ENCODE peak calls at places on chromosome 17, in nine cellular contexts. X is CD4-positive, alpha-beta T cell; S is MCF 10A; Z is A673; A is brain microvascular endothelial cell; E is BE2C; U is endothelial cell; O is astrocyte of the spinal cord; R is DND-41. C is an unnamed sample.

GRCh38 chr17:79826210-79826680 is 13.0 kb downstream of the CBX4 start:
- DNase-seq in X (no peak), A (no peak), O (no peak), Z (peak), S (no peak), E (no peak), R (no peak), U (no peak), C (no peak)

GRCh38 chr17:30091166-30091670 is 25.4 kb upstream of the NSRP1 start:
- DNase-seq in S (no peak), O (no peak), A (no peak), E (no peak), R (no peak), Z (peak), U (no peak), X (no peak), C (no peak)

GRCh38 chr17:67056746-67057490 is 12.6 kb downstream of the CACNG1 start:
- DNase-seq in E (no peak), O (no peak), A (no peak), S (no peak), Z (no peak), U (no peak), X (no peak), R (no peak), C (no peak)

GRCh38 chr17:81384929-81385319 is 10.3 kb upstream of the BAHCC1 start:
- DNase-seq in S (no peak), Z (no peak), O (no peak), X (no peak), R (no peak), A (no peak), E (no peak), U (no peak), C (no peak)

GRCh38 chr17:83129676-83130075 is 50.3 kb downstream of the METRNL start:
- DNase-seq in R (no peak), O (no peak), A (no peak), X (no peak), S (no peak), Z (no peak), E (no peak), U (no peak), C (no peak)

GRCh38 chr17:77235370-77236080 is 94.8 kb downstream of the SEC14L1 start:
- DNase-seq in R (no peak), X (no peak), U (no peak), Z (peak), O (peak), S (peak), E (no peak), A (peak), C (no peak)

GRCh38 chr17:82232876-82233785 is 4.3 kb downstream of the SLC16A3 start:
- DNase-seq in E (no peak), Z (no peak), A (no peak), O (no peak), S (no peak), R (no peak), X (no peak), U (peak), C (no peak)

GRCh38 chr17:73492802-73493139 is 151.5 kb downstream of the SDK2 start:
- DNase-seq in Z (peak), X (no peak), U (no peak), R (no peak), A (no peak), O (no peak), S (no peak), E (peak), C (peak)

GRCh38 chr17:76640550-76641380 is 2.8 kb downstream of the ST6GALNAC1 start:
- DNase-seq in E (peak), O (no peak), U (no peak), S (no peak), A (no peak), X (no peak), Z (no peak), R (no peak), C (no peak)

GRCh38 chr17:77863814-77864161 is 94.7 kb upstream of the TNRC6C start:
- DNase-seq in S (no peak), X (no peak), R (no peak), A (peak), E (peak), Z (no peak), O (no peak), U (no peak), C (peak)

GRCh38 chr17:74519951-74520553 is 11.2 kb downstream of the CD300LB start:
- DNase-seq in A (no peak), E (no peak), Z (no peak), S (no peak), O (no peak), X (no peak), U (no peak), R (no peak), C (no peak)

GRCh38 chr17:8574687-8575086 is 55.8 kb downstream of the MYH10 start:
- DNase-seq in X (no peak), U (no peak), O (no peak), S (no peak), E (no peak), A (no peak), Z (no peak), R (no peak), C (no peak)

GRCh38 chr17:36778458-36778857 is 158.8 kb upstream of the LHX1 start:
- DNase-seq in U (no peak), E (peak), Z (no peak), O (no peak), R (no peak), S (no peak), A (no peak), X (no peak), C (no peak)

GRCh38 chr17:34579979-34580684 is 750 bp downstream of the TMEM132E start:
- DNase-seq in X (no peak), O (no peak), S (no peak), E (peak), A (no peak), R (no peak), U (peak), Z (no peak), C (peak)

GRCh38 chr17:80833952-80834895 is 157.4 kb upstream of the CHMP6 start:
- DNase-seq in E (peak), U (no peak), A (peak), R (no peak), X (no peak), O (peak), Z (no peak), S (no peak), C (no peak)

GRCh38 chr17:58196610-58197009 is 4.1 kb downstream of the EPX start:
- DNase-seq in E (no peak), O (no peak), S (no peak), U (no peak), Z (no peak), R (no peak), X (no peak), A (no peak), C (no peak)

GRCh38 chr17:19771971-19772630 is 24.0 kb upstream of the ALDH3A1 start:
- DNase-seq in A (no peak), X (peak), U (no peak), R (no peak), O (no peak), S (no peak), Z (no peak), E (no peak), C (no peak)

GRCh38 chr17:76878568-76878967 is 10.4 kb downstream of the MGAT5B start:
- DNase-seq in R (no peak), E (no peak), U (no peak), Z (peak), O (no peak), X (no peak), A (no peak), S (no peak), C (no peak)

GRCh38 chr17:30290696-30291570 is 811 bp downstream of the BLMH start:
- DNase-seq in Z (peak), U (peak), E (peak), S (peak), R (peak), O (no peak), X (no peak), A (peak), C (peak)

GRCh38 chr17:40547079-40547784 is 18.0 kb downstream of the CCR7 start:
- DNase-seq in X (peak), S (peak), A (no peak), U (no peak), R (peak), Z (no peak), O (peak), E (no peak), C (no peak)

GRCh38 chr17:17303010-17303846 is at the start of gene NT5M:
- DNase-seq in A (peak), O (peak), S (peak), Z (peak), U (peak), R (peak), X (no peak), E (peak), C (peak)

GRCh38 chr17:58577696-58578095 is 63.3 kb upstream of the MTMR4 start:
- DNase-seq in A (peak), X (peak), E (peak), R (peak), Z (peak), S (peak), O (peak), U (peak), C (peak)

DNA sequence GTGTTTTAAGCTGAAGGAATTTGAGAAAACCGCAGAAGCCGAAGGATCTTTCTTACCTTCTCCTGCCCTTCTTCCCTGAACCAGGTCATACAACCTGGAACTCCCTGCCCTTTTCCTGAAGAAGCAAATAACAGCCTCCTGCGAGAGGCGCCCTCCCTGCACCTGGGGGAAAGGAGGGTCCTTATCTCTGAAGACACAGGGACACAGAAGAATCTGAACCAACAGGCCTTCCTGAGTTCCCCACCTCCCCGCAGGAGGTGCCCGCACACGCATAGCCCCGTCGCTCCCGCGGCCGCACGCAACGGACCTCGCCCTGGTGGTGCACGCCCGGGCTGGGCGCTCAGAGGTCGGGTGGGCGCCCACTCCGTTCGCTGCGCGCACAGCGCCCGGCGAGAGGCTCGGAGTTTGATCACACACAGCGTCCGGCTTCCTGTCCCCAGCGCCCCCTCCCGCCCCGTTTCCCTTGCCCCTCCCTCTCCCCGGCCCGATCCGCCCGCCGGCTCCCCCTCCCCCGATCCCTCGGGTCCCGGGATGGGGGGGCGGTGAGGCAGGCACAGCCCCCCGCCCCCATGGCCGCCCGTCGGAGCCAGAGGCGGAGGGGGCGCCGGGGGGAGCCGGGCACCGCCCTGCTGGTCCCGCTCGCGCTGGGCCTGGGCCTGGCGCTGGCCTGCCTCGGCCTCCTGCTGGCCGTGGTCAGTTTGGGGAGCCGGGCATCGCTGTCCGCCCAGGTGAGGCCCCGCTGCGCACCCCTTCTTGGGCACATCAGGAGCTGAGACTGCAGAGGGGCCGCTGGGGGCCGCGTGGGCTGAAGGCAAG is at the start of gene TNFSF12:
- DNase-seq in E (no peak), O (no peak), X (peak), Z (no peak), S (peak), A (no peak), U (peak), R (peak), C (peak)
- TF ChIP-seq CTCF in E (no peak), O (peak), X (no peak), Z (no peak), S (no peak), A (peak), U (no peak), R (no peak), C (peak)

GRCh38 chr17:3891626-3892094 is 1.2 kb downstream of the CAMKK1 start:
- DNase-seq in E (no peak), R (no peak), O (peak), Z (no peak), U (no peak), A (no peak), S (no peak), X (no peak), C (no peak)

GRCh38 chr17:3893720-3894116 is 865 bp upstream of the CAMKK1 start:
- DNase-seq in R (no peak), A (no peak), X (no peak), S (no peak), E (no peak), O (no peak), U (no peak), Z (no peak), C (no peak)

GRCh38 chr17:3892095-3892998 is 506 bp downstream of the CAMKK1 start:
- DNase-seq in O (peak), E (peak), R (peak), A (peak), U (peak), S (peak), X (peak), Z (peak), C (peak)

GRCh38 chr17:3894188-3894587 is 1.3 kb upstream of the CAMKK1 start:
- DNase-seq in Z (no peak), A (no peak), O (no peak), X (no peak), U (no peak), S (no peak), E (no peak), R (no peak), C (no peak)

DNA sequence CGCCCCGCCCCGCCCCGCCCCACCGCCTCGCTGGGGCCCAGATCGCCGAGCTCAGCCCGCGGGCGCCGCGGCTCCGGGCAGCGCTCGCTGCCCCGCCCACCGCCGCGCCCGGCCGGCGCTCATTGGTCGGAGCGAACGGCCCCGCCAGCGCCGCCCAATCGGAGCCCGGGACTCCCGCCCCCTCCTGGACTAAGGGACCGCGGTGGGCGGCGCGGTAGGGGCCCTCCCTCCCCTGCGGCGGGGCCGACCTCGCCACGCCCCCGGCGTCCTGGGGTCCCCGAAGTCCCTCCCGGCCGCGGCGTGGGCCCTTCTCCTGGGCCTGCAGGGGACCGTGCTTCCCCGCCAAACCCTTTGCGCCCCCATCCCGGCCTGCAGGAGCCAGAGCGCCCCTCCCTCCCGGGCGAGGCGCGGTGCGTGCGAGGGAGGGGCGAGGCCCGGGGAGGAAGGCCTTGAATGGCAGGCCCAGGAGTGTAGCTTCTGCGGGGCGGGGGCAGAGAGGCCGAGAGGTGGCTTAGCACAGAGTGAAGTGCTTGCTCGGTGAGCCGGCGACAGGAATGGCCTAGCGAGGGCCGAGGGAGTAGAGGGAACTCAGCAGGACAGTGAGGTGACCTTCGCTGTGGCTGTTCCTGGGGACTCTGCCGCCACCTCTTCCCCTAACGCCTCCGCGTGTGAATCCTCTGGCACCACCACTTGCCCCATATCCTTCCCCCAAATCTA is at the start of gene CAMKK1:
- DNase-seq in E (peak), R (peak), O (peak), S (peak), X (peak), A (peak), Z (peak), U (peak), C (peak)
- TF ChIP-seq CTCF in E (no peak), R (no peak), O (no peak), S (no peak), X (no peak), A (no peak), Z (no peak), U (no peak), C (no peak)

GRCh38 chr17:4256952-4257351 is 6.8 kb downstream of the ANKFY1 start:
- DNase-seq in Z (no peak), S (peak), E (no peak), R (no peak), O (no peak), A (peak), U (no peak), X (no peak), C (no peak)
- TF ChIP-seq CTCF in Z (no peak), S (no peak), E (no peak), R (no peak), O (no peak), A (no peak), U (no peak), X (no peak), C (no peak)

GRCh38 chr17:39352511-39352910 is 48.9 kb downstream of the FBXL20 start:
- DNase-seq in X (no peak), O (no peak), R (no peak), E (no peak), U (no peak), S (no peak), A (no peak), Z (no peak), C (no peak)
- TF ChIP-seq CTCF in X (no peak), O (no peak), R (no peak), E (no peak), U (no peak), S (peak), A (no peak), Z (no peak), C (no peak)

GRCh38 chr17:32104158-32104557 is 38.1 kb upstream of the RHOT1 start:
- DNase-seq in X (no peak), A (no peak), Z (no peak), E (no peak), R (no peak), O (no peak), U (no peak), S (no peak), C (no peak)

GRCh38 chr17:32100971-32101631 is 41.2 kb upstream of the RHOT1 start:
- DNase-seq in A (no peak), S (no peak), U (no peak), Z (no peak), O (no peak), X (no peak), R (no peak), E (no peak), C (no peak)

GRCh38 chr17:32103476-32104113 is 38.7 kb upstream of the RHOT1 start:
- DNase-seq in Z (no peak), X (no peak), E (no peak), R (no peak), U (no peak), A (no peak), S (no peak), O (no peak), C (no peak)

GRCh38 chr17:32102697-32103096 is 39.6 kb upstream of the RHOT1 start:
- DNase-seq in U (no peak), R (no peak), X (no peak), S (no peak), Z (no peak), E (no peak), A (peak), O (no peak), C (no peak)

GRCh38 chr17:32102172-32102571 is 40.1 kb upstream of the RHOT1 start:
- DNase-seq in A (no peak), S (no peak), X (no peak), O (no peak), U (no peak), R (no peak), E (no peak), Z (no peak), C (no peak)
- TF ChIP-seq CTCF in A (no peak), S (no peak), X (no peak), O (no peak), U (no peak), R (no peak), E (no peak), Z (no peak), C (no peak)

GRCh38 chr17:42227849-42228696 is 33.8 kb upstream of the GHDC start:
- DNase-seq in R (no peak), A (no peak), O (no peak), U (no peak), X (no peak), Z (no peak), E (no peak), S (no peak), C (no peak)

GRCh38 chr17:42224651-42225050 is 30.4 kb upstream of the GHDC start:
- DNase-seq in E (no peak), A (no peak), X (no peak), S (no peak), R (no peak), Z (no peak), U (no peak), O (no peak), C (no peak)

DNA sequence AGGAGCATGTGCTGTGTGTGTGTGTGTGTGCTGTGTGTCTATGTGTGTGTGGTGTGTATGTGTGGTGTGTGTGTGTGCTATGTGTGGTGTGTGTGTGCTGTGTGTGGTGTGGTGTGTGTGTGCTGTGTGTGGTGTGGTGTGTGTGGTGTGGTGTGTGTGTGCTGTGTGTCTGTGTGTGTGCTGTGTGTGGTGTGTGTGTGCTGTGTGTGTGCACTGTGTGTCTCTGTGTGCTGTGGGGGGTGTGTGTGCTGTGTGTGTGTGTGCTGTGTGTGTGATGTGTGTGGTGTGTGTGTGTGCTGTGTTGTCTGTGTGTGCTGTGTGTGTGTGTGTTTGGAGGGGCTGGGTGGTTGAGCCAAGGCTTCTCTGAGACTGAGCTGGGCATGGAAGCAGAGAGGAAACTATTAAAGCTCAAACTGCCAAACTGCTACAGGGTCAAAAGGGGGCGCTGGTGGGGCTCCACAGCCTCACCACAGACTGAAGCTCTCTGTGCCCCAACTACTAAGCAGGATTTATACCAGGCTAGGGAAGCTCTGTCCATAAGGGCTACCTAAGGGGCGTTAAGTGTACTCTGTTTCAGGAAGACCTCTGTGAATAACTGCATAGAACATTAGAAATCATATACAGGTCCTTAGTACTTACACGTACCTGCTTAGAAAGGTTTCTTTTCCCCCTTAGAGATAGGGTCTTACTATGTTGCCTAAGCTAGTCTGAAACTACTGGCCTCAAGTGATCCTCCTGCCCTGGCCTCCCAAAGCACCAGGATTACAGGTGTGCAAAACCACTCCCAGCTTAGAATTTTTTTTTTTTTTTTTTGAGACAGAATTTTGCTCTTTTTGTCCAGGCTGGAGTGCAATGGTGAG is 27.8 kb upstream of the GHDC start:
- DNase-seq in O (peak), E (peak), Z (peak), S (peak), X (peak), U (peak), R (peak), A (peak), C (peak)
- TF ChIP-seq CTCF in O (peak), E (peak), Z (peak), S (peak), X (peak), U (peak), R (peak), A (peak), C (peak)

DNA sequence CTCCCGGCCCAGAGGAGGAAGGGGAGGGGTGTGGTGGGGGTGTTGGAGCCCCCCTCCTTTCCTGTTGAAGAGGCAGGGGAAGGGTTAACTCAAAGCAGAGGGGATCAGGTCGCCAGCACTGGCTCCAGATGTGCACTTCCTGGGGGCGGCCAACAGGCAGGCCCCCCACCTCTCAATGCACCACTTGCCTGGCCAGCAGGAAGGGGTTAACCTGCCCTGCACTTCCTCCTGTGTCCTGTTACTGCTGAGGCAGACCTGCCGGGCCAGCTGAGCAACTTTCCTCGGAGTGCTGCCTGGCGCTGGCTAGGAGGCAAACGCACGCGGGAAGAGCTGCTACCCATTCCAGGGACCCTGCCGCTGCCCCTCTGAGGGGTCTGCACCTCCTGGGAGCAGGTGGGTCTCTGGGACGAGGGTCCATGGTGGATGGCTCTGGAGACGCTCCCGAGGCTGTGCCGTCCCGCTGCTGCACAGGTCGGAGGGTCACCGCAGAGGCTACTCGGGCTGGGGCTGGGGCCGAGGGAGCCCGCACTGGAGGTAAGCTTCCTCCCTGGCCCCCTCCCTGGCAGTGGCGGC is at the start of gene EPN3:
- DNase-seq in S (no peak), X (no peak), E (no peak), O (no peak), U (peak), Z (no peak), R (no peak), A (no peak), C (no peak)
- TF ChIP-seq CTCF in S (no peak), X (no peak), E (no peak), O (no peak), U (no peak), Z (no peak), R (no peak), A (peak), C (no peak)

C was measured in glutamatergic neuron.